ENCODE peak calls at places on chromosome 11, in seven cellular contexts. R, Q, E, W, G, X and O are unnamed samples.

GRCh38 chr11:57513911-57514537 is 1.5 kb downstream of the SLC43A1 start:
- DNase-seq in E (no peak), W (peak; percentile 72), R (peak; percentile 84), G (peak; percentile 79), X (peak; percentile 50), Q (peak; percentile 74), O (peak; percentile 56)

GRCh38 chr11:71342116-71342515 is 89.7 kb upstream of the SHANK2 start:
- DNase-seq in R (peak; percentile 30), G (no peak), W (no peak), Q (no peak), E (no peak), X (no peak), O (no peak)

GRCh38 chr11:27551127-27551526 is 44.6 kb upstream of the LIN7C start:
- DNase-seq in G (no peak), W (no peak), Q (no peak), E (no peak), R (no peak), X (no peak), O (no peak)

GRCh38 chr11:12390687-12391110 is 13.3 kb downstream of the PARVA start:
- DNase-seq in E (no peak), Q (no peak), G (no peak), W (no peak), R (no peak), X (no peak), O (peak; percentile 39)

GRCh38 chr11:57597461-57597892 is at the start of gene SERPING1:
- DNase-seq in W (no peak), Q (peak; percentile 52), R (peak; percentile 89), E (no peak), X (peak; percentile 56), G (peak; percentile 92), O (no peak)

GRCh38 chr11:1301220-1302000 is 8.0 kb downstream of the TOLLIP start:
- DNase-seq in R (no peak), G (no peak), Q (no peak), X (no peak), E (no peak), W (no peak), O (no peak)

GRCh38 chr11:134915212-134915611 is 503.2 kb upstream of the B3GAT1 start:
- DNase-seq in E (no peak), X (peak; percentile 53), W (no peak), R (no peak), Q (peak; percentile 71), G (peak; percentile 90), O (peak; percentile 14)

GRCh38 chr11:86193297-86194095 is 51.1 kb upstream of the EED start:
- DNase-seq in E (peak; percentile 86), R (peak; percentile 82), G (peak; percentile 86), X (peak; percentile 86), Q (peak; percentile 69), W (peak; percentile 72), O (peak; percentile 83)

GRCh38 chr11:78205256-78205655 is 16.5 kb downstream of the USP35 start:
- DNase-seq in Q (no peak), G (peak; percentile 12), W (no peak), X (no peak), R (peak; percentile 52), E (no peak), O (no peak)

GRCh38 chr11:32176223-32176811 is 85.4 kb downstream of the RCN1 start:
- DNase-seq in X (peak; percentile 54), G (peak; percentile 78), W (peak; percentile 72), R (peak; percentile 83), Q (peak; percentile 80), E (peak; percentile 81), O (peak; percentile 83)

GRCh38 chr11:10899542-10899830 is 41.6 kb upstream of the ZBED5 start:
- DNase-seq in W (peak; percentile 40), G (peak; percentile 78), Q (no peak), X (peak; percentile 81), E (peak; percentile 74), R (peak; percentile 82), O (no peak)

GRCh38 chr11:12900496-12900895 is 108.6 kb upstream of the RASSF10 start:
- DNase-seq in Q (no peak), W (no peak), G (no peak), R (no peak), X (no peak), E (no peak), O (peak; percentile 92)

GRCh38 chr11:78560066-78560597 is 14.5 kb downstream of the NARS2 start:
- DNase-seq in Q (no peak), W (peak; percentile 38), E (no peak), G (no peak), X (no peak), R (no peak), O (no peak)

GRCh38 chr11:69967484-69967883 is 110.6 kb upstream of the ANO1 start:
- DNase-seq in E (no peak), G (no peak), W (no peak), R (no peak), Q (no peak), X (no peak), O (no peak)
- H3K4me3 ChIP-seq in E (no peak overlapping the region), G (no peak overlapping the region), W (no peak overlapping the region), R (no peak overlapping the region), Q (no peak overlapping the region), X (no peak overlapping the region), O (no peak overlapping the region)

GRCh38 chr11:72829178-72829577 is 15.0 kb downstream of the ATG16L2 start:
- DNase-seq in X (no peak), Q (peak; percentile 23), W (no peak), E (peak; percentile 34), G (peak; percentile 56), R (peak; percentile 68), O (no peak)
- H3K9me3 ChIP-seq in X (no peaks in the 10 kb centered on the region), Q (no peaks in the 10 kb centered on the region), W (no peaks in the 10 kb centered on the region), E (no peaks in the 10 kb centered on the region), G (no peaks in the 10 kb centered on the region), R (no peaks in the 10 kb centered on the region), O (no peaks in the 10 kb centered on the region)

GRCh38 chr11:67117667-67118058 is 1.4 kb upstream of the KDM2A start:
- DNase-seq in X (peak; percentile 37), Q (peak; percentile 29), R (peak; percentile 79), W (no peak), G (peak; percentile 79), E (peak; percentile 39), O (peak; percentile 52)
- H3K4me1 ChIP-seq in X (peaks cover 19% of the 10 kb centered on the region), Q (peaks cover 7% of the 10 kb centered on the region), R (no peaks in the 10 kb centered on the region), W (peaks cover 9% of the 10 kb centered on the region), G (peaks cover 4% of the 10 kb centered on the region), E (peaks cover 48% of the 10 kb centered on the region), O (peaks cover 34% of the 10 kb centered on the region)

GRCh38 chr11:131796541-131796940 is 426.1 kb downstream of the NTM start:
- DNase-seq in G (no peak), R (no peak), E (no peak), Q (no peak), X (no peak), W (no peak), O (no peak)

GRCh38 chr11:131796089-131796488 is 425.7 kb downstream of the NTM start:
- DNase-seq in E (no peak), R (no peak), G (no peak), Q (no peak), W (no peak), X (no peak), O (no peak)

GRCh38 chr11:131802416-131802815 is 432.0 kb downstream of the NTM start:
- DNase-seq in W (no peak), G (no peak), R (no peak), Q (no peak), E (no peak), X (no peak), O (no peak)

GRCh38 chr11:131800452-131800851 is 430.0 kb downstream of the NTM start:
- DNase-seq in G (no peak), Q (no peak), E (no peak), W (no peak), X (no peak), R (no peak), O (no peak)
- H3K4me3 ChIP-seq in G (no peak overlapping the region), Q (no peak overlapping the region), E (no peak overlapping the region), W (peak overlapping the region; percentile 12), X (no peak overlapping the region), R (no peak overlapping the region), O (no peak overlapping the region)

DNA sequence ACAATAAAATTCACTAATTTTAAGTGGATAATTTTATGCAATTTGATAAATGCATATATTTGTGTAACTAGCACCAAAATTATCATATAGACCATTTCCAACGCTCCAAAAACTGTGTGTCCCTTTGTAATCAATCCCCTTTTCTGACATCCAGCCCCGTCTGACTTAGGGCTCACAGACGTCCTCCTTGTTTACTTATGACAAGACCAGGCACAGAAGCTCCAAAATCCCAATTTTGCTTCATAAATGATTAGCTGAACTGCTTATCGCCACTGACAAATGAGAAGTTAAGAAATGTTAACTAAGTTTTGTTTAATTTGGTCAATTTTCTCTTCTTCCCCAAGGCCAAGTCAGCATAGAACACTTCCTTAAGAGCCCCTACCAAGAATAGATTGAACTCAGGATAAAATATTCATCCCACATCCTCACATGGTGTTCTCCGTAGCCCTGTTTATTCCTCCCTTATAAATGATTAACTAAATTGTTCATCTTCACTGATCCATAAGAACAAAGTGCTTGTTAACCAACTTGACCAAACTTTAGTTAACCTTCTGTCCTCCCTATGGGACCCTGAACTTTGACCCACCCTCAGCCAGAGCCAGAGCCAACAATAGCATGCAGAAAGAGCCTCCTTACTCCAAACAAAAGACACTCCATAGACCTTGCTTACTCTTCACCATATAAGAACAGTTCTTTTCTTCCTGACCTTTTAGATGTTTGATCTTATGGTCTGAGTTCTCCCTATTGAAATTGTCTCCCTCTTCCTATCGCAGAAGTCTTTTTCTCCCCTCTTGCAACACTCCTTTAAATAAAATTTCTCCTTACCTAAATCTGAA is 30.8 kb upstream of the GLYAT start:
- DNase-seq in G (no peak), W (no peak), E (peak; percentile 82), R (no peak), X (no peak), Q (no peak), O (no peak)
- H3K9me3 ChIP-seq in G (no peaks in the 10 kb centered on the region), W (no peaks in the 10 kb centered on the region), E (peaks cover 3% of the 10 kb centered on the region), R (no peaks in the 10 kb centered on the region), X (no peaks in the 10 kb centered on the region), Q (no peaks in the 10 kb centered on the region), O (peaks cover 3% of the 10 kb centered on the region)

GRCh38 chr11:20021771-20022362 is 138.4 kb downstream of the DBX1 start:
- DNase-seq in Q (no peak), G (no peak), R (no peak), E (peak; percentile 76), W (no peak), X (no peak), O (no peak)
- H3K4me1 ChIP-seq in Q (no peaks in the 10 kb centered on the region), G (no peaks in the 10 kb centered on the region), R (peaks cover 3% of the 10 kb centered on the region), E (peaks cover 84% of the 10 kb centered on the region), W (peaks cover 40% of the 10 kb centered on the region), X (peaks cover 14% of the 10 kb centered on the region), O (peaks cover 41% of the 10 kb centered on the region)